ENCODE peak calls at places on chromosomes 12 and 14, in nine cellular contexts. Z is foreskin fibroblast; U is thyroid gland; W is HCT116; I is fibroblast of mammary gland; Y is HepG2; D is AG10803; O is WERI-Rb-1; Q is CD8-positive, alpha-beta T cell. R is an unnamed sample.

GRCh38 chr12:124396544-124397398 is 101.9 kb downstream of the RFLNA start:
- DNase-seq in Z (no peak), U (no peak), W (no peak), I (no peak), Y (no peak), D (no peak), O (no peak), Q (no peak), R (no peak)

GRCh38 chr14:99318091-99318958 is 46.3 kb upstream of the BCL11B start:
- DNase-seq in Z (no peak), U (no peak), W (no peak), I (no peak), Y (peak), D (no peak), O (no peak), Q (no peak), R (no peak)

GRCh38 chr12:93541578-93542217 is 30.8 kb upstream of the SOCS2 start:
- DNase-seq in Z (no peak), U (peak), W (no peak), I (no peak), Y (peak), D (peak), O (no peak), Q (no peak), R (no peak)

GRCh38 chr12:26611598-26611997 is 221.4 kb downstream of the ITPR2 start:
- DNase-seq in Z (no peak), U (no peak), W (no peak), I (no peak), Y (no peak), D (no peak), O (no peak), Q (no peak), R (no peak)

GRCh38 chr12:64678248-64678647 is 68.0 kb downstream of the RASSF3 start:
- DNase-seq in Z (no peak), U (no peak), W (no peak), I (no peak), Y (no peak), D (no peak), O (no peak), Q (no peak), R (no peak)

GRCh38 chr14:42011221-42011620 is 404.5 kb downstream of the LRFN5 start:
- DNase-seq in Z (no peak), U (no peak), W (no peak), I (no peak), Y (no peak), D (no peak), O (no peak), Q (no peak), R (no peak)

GRCh38 chr14:95233702-95234241 is 76.4 kb upstream of the DICER1 start:
- DNase-seq in Z (no peak), U (peak), W (no peak), I (no peak), Y (no peak), D (no peak), O (no peak), Q (no peak), R (peak)

GRCh38 chr12:64625243-64626077 is 15.2 kb downstream of the RASSF3 start:
- DNase-seq in Z (peak), U (peak), W (peak), I (peak), Y (peak), D (peak), O (no peak), Q (no peak), R (peak)

GRCh38 chr12:78759387-78759786 is 105.2 kb upstream of the SYT1 start:
- DNase-seq in Z (peak), U (no peak), W (no peak), I (peak), Y (peak), D (peak), O (no peak), Q (no peak), R (peak)

GRCh38 chr12:15527201-15527782 is 205.0 kb downstream of the PTPRO start:
- DNase-seq in Z (no peak), U (no peak), W (peak), I (peak), Y (peak), D (no peak), O (peak), Q (no peak), R (peak)

GRCh38 chr14:68104518-68104917 is 284.9 kb downstream of the RAD51B start:
- DNase-seq in Z (peak), U (no peak), W (no peak), I (peak), Y (peak), D (peak), O (no peak), Q (no peak), R (peak)

GRCh38 chr14:85529803-85530574 is at the start of gene FLRT2:
- DNase-seq in Z (no peak), U (peak), W (no peak), I (peak), Y (no peak), D (peak), O (peak), Q (no peak), R (peak)

GRCh38 chr14:22163051-22163450 is 426.0 kb downstream of the DAD1 start:
- DNase-seq in Z (no peak), U (no peak), W (no peak), I (peak), Y (peak), D (no peak), O (no peak), Q (no peak), R (no peak)

GRCh38 chr14:90658541-90658967 is 157.7 kb downstream of the TTC7B start:
- DNase-seq in Z (no peak), U (no peak), W (no peak), I (no peak), Y (no peak), D (peak), O (no peak), Q (no peak), R (peak)

GRCh38 chr12:16158018-16158417 is 119.5 kb downstream of the SLC15A5 start:
- DNase-seq in Z (no peak), U (no peak), W (no peak), I (no peak), Y (no peak), D (no peak), O (no peak), Q (no peak), R (no peak)

DNA sequence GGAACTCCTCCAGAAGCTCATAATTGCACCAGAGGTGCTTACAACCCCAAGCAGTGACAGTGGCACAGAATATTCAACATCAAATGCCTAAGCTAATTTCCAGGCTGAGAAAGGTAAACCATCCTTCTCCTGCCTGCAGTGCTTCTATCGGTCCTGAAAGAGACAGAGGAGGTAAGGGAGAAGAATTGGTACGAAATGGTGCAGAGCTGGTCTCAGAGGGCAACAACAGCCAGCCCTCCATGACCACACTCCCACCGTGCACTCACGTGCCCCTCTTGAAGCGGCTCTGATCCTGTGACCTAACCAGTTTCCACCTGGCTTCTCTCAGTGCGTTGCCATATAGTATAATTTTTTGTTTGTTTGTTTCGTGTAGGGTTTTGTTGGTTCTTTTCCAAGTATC is 1.5 kb upstream of the ATP2A2 start:
- DNase-seq in Z (no peak), U (peak), W (no peak), I (no peak), Y (no peak), D (no peak), O (no peak), Q (no peak), R (no peak)
- H3K4me3 ChIP-seq in Z (no peak), U (no peak), W (no peak), I (no peak), Y (no peak), D (no peak), O (no peak), Q (no peak), R (no peak)

GRCh38 chr12:5915511-5915910 is 29.5 kb downstream of the ANO2 start:
- DNase-seq in Z (no peak), U (no peak), W (no peak), I (no peak), Y (no peak), D (no peak), O (no peak), Q (no peak), R (no peak)

GRCh38 chr12:5910790-5911548 is 34.1 kb downstream of the ANO2 start:
- DNase-seq in Z (no peak), U (no peak), W (no peak), I (no peak), Y (no peak), D (no peak), O (no peak), Q (no peak), R (no peak)

GRCh38 chr12:5912011-5912410 is 33.0 kb downstream of the ANO2 start:
- DNase-seq in Z (no peak), U (no peak), W (no peak), I (no peak), Y (no peak), D (no peak), O (peak), Q (no peak), R (no peak)

GRCh38 chr12:5914387-5915149 is 30.5 kb downstream of the ANO2 start:
- DNase-seq in Z (no peak), U (no peak), W (no peak), I (no peak), Y (no peak), D (no peak), O (no peak), Q (no peak), R (no peak)

DNA sequence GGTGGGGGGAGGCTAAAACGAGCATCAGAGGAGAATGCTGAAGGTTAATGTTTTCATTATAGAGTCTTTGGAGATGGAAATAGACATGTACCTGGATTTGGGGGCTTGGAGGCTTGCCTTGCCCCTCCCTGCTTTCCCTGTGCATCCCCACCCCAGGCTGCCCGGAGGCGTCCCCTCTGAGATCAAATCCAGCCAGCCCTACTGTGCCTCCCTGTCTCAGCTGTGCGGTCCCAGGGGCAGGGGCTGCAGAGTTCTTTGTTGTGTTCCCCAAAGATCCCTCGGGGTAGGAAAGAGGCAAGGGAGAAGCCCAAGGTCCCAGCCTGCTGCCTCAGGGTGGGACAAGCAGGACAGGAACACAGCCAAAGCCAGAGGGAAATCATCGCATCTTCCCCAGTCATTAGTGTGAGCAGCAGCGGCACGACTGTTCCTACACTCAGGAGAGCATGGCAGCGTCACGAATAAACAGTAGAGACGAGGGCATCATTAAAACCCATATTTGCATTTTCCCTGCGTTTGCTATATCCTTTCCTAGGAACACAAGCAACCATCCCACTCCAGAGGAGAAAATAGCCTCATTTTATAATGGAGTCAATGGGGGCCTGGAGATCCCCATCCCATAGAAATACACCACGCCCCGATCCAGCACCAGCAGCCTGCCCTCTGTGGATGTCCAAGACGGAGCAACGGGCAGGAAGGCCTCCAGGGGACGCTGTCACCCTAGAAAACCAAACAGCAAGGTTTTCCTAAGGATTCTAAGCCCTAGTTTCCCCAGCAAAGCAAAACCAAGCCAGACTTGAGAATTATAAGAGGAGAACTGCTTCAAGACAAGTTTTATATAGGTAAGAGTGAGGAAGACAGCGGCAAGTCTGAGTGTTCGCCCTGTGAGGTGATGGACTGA is 32.4 kb downstream of the ANO2 start:
- DNase-seq in Z (no peak), U (no peak), W (no peak), I (no peak), Y (no peak), D (no peak), O (peak), Q (no peak), R (no peak)
- TF ChIP-seq CTCF in Z (peak), U (no peak), W (peak), I (peak), Y (peak), D (peak), O (peak), Q (no peak), R (no peak)

GRCh38 chr12:25264015-25264582 is 13.4 kb upstream of the KRAS start:
- DNase-seq in Z (no peak), U (no peak), W (no peak), I (no peak), Y (no peak), D (no peak), O (no peak), Q (no peak), R (no peak)
- H3K4me3 ChIP-seq in Z (no peak), U (no peak), W (no peak), I (no peak), Y (no peak), D (no peak), O (no peak), Q (no peak), R (no peak)

DNA sequence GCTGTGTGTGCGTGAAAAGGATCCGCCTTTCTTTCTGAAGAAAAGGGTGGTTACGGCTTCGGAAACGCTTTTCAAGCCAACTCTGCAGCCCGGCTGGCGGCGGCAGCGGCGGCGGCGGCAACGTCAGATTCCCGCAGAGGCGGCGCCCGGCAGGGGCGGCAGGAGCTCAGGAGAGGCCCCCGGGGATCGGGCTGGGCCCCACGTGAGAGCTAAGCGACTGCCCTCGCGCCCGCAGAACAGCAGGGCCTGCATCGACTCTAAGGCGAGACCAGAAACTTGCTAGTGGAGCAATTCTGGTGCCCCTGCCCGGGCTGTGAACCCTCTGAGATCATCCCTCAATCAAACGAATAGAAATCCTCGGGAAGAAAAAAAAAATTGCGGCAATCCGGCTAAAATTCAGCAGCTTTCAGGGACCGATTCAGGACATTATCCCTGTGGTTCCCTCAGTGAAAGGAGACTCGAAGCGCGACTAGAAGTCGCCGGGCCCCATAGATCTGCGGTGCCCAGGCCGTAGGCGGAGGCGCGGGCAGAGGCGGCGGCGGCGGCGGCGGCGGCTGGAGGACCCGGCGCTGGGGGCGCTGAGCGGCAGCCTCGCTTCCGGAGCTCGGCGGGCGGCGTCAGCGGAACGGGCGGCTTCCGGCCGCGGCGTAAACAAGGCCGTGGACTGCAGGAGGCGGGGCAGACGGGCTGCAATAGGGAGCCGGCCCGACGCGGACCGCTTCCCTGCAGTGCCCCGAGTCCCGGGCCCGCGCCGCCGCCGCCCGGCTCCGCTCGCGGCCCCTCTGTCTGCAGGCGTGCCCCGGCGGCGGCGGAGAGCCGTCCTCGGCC is at the start of gene KLHDC2:
- DNase-seq in Z (peak), U (peak), W (peak), I (peak), Y (peak), D (peak), O (peak), Q (peak), R (peak)
- TF ChIP-seq CTCF in Z (no peak), U (no peak), W (peak), I (no peak), Y (peak), D (no peak), O (peak), Q (peak), R (no peak)

DNA sequence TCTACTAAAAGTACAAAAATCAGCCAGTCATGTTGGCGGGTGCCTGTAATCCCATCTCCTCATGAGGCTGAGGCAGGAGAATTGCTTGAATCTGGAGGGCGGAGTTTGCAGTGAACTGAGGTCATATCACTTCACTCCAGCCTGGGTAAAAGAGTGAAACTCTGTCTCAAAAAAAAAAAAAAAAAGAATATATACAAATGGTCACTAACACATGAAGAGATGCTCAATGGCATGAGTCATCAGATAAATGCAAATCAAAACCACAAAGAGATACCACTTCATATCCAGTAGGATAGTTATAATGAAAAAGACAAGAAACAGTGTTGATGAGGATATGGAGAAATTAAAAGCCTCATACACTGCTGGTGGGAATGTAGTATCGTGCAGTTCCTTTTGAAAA is 33.6 kb upstream of the METAP2 start:
- DNase-seq in Z (no peak), U (no peak), W (no peak), I (peak), Y (no peak), D (no peak), O (no peak), Q (no peak), R (peak)
- H3K4me3 ChIP-seq in Z (no peak), U (no peak), W (no peak), I (no peak), Y (no peak), D (no peak), O (no peak), Q (no peak), R (no peak)

DNA sequence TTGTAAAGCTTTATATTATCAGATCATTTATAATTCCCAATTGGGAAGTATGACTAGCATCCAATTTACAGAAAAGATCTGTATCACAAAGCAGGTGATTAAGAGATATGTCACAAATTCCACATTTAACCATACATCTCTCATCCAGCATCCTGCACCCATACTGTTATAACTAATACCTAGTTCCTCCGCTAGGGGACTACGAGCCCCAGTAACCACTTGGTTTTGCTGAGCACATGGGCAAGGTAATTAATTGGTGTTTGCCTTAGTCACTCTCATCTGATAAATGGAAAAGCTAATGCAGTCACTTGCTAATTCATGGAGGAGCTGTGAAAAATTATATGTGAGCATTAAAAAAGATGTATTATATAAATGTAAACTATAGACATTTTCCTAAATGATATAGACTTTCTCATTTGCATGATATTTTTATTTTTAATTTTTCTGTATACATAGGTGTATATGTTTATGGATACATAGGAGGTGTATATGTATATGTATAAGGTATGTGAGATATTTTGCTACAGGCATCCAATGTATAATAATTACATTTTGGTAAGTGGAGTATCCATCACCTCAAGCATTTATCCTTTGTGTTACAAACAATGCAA is 1031.8 kb downstream of the GALC start:
- DNase-seq in Z (no peak), U (no peak), W (no peak), I (peak), Y (peak), D (peak), O (no peak), Q (no peak), R (peak)
- TF ChIP-seq CTCF in Z (peak), U (no peak), W (peak), I (peak), Y (peak), D (peak), O (no peak), Q (no peak), R (peak)

GRCh38 chr14:44854114-44854513 is 107.6 kb downstream of the KLHL28 start:
- DNase-seq in Z (no peak), U (no peak), W (no peak), I (no peak), Y (no peak), D (no peak), O (no peak), Q (no peak), R (no peak)
- H3K4me3 ChIP-seq in Z (no peak), U (no peak), W (no peak), I (no peak), Y (no peak), D (no peak), O (no peak), Q (no peak), R (no peak)

GRCh38 chr14:20503905-20504304 is 1.4 kb upstream of the RNASE10 start:
- DNase-seq in Z (no peak), U (no peak), W (no peak), I (no peak), Y (no peak), D (no peak), O (no peak), Q (no peak), R (no peak)

GRCh38 chr14:20501346-20501745 is 4.0 kb upstream of the RNASE10 start:
- DNase-seq in Z (peak), U (no peak), W (no peak), I (peak), Y (no peak), D (peak), O (no peak), Q (no peak), R (peak)

GRCh38 chr14:20498622-20499021 is 6.7 kb upstream of the RNASE10 start:
- DNase-seq in Z (no peak), U (no peak), W (no peak), I (no peak), Y (no peak), D (no peak), O (no peak), Q (no peak), R (no peak)

GRCh38 chr14:20499108-20499507 is 6.2 kb upstream of the RNASE10 start:
- DNase-seq in Z (no peak), U (no peak), W (no peak), I (no peak), Y (no peak), D (no peak), O (no peak), Q (no peak), R (no peak)

DNA sequence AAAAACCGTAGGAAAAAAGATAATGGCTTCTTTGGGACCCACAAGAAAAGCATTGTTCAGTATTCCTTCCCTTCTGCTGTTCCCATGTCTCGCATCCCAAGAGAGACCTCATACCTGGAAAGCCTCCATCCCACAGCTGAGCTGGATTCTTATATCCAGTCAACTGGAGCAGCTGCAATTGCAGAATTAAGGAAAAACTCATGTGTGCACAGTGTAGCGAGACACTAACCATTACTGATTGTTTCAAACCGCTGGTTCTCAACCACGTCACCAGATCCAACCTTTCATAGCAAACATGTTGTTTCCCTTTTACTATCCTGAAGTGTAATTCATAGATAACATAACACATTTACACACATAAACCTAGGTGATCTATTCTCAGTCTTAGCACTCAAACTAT is 5.5 kb upstream of the RNASE10 start:
- DNase-seq in Z (no peak), U (no peak), W (no peak), I (no peak), Y (no peak), D (no peak), O (no peak), Q (no peak), R (no peak)
- TF ChIP-seq CTCF in Z (no peak), U (no peak), W (no peak), I (no peak), Y (no peak), D (no peak), O (no peak), Q (no peak), R (no peak)